ENCODE peak calls at places on chromosomes 13 and 19, in four cellular contexts. Y is tibial artery, U is AG04450, J is right atrium auricular region. R is an unnamed sample.

GRCh38 chr19:14916848-14917247 is 24.4 kb upstream of the OR7C2 start:
- DNase-seq in Y (no peak), U (no peak), J (no peak), R (no peak)

GRCh38 chr19:51799311-51799997 is 4.5 kb downstream of the FPR3 start:
- DNase-seq in Y (peak; percentile 90), U (peak; percentile 76), J (peak; percentile 96), R (peak; percentile 84)

GRCh38 chr19:30224689-30225606 is 147.2 kb upstream of the ZNF536 start:
- DNase-seq in Y (no peak), U (no peak), J (no peak), R (no peak)

GRCh38 chr13:79782541-79783216 is 301.7 kb downstream of the NDFIP2 start:
- DNase-seq in Y (no peak), U (peak; percentile 44), J (peak; percentile 70), R (peak; percentile 36)

GRCh38 chr19:13050274-13050673 is 52.4 kb downstream of the LYL1 start:
- DNase-seq in Y (no peak), U (no peak), J (no peak), R (no peak)

GRCh38 chr13:107765724-107766436 is 449.5 kb downstream of the LIG4 start:
- DNase-seq in Y (no peak), U (no peak), J (no peak), R (no peak)

GRCh38 chr13:98677398-98677797 is 75.1 kb downstream of the SLC15A1 start:
- DNase-seq in Y (no peak), U (peak; percentile 15), J (no peak), R (no peak)

GRCh38 chr13:98397221-98397620 is 179.7 kb downstream of the STK24 start:
- DNase-seq in Y (no peak), U (no peak), J (no peak), R (no peak)

GRCh38 chr13:102597029-102598015 is 536 bp downstream of the TPP2 start:
- DNase-seq in Y (peak; percentile 70), U (no peak), J (no peak), R (no peak)

GRCh38 chr19:1266818-1267440 is 2.2 kb upstream of the CIRBP start:
- DNase-seq in Y (peak; percentile 88), U (no peak), J (no peak), R (peak; percentile 61)

GRCh38 chr19:12544401-12544876 is 6.8 kb downstream of the ZNF564 start:
- DNase-seq in Y (no peak), U (no peak), J (no peak), R (no peak)

GRCh38 chr19:13163609-13164364 is 13.6 kb downstream of the IER2 start:
- DNase-seq in Y (peak; percentile 92), U (peak; percentile 67), J (peak; percentile 83), R (peak; percentile 40)

GRCh38 chr19:45457776-45458175 is 10.0 kb upstream of the FOSB start:
- DNase-seq in Y (no peak), U (no peak), J (no peak), R (no peak)

GRCh38 chr19:1408300-1409203 is 1.2 kb downstream of the DAZAP1 start:
- DNase-seq in Y (no peak), U (no peak), J (no peak), R (no peak)

GRCh38 chr19:37691881-37692504 is 27.6 kb downstream of the ZNF607 start:
- DNase-seq in Y (peak; percentile 86), U (peak; percentile 66), J (peak; percentile 83), R (peak; percentile 69)

GRCh38 chr13:106520205-106521004 is 15.1 kb downstream of the EFNB2 start:
- DNase-seq in Y (no peak), U (no peak), J (no peak), R (no peak)

GRCh38 chr13:22061806-22062391 is 391.0 kb downstream of the FGF9 start:
- DNase-seq in Y (no peak), U (no peak), J (no peak), R (no peak)

GRCh38 chr13:100594731-100595130 is 6.1 kb upstream of the GGACT start:
- DNase-seq in Y (no peak), U (no peak), J (no peak), R (no peak)

GRCh38 chr13:64753606-64754005 is 2476.5 kb downstream of the PCDH9 start:
- DNase-seq in Y (no peak), U (no peak), J (no peak), R (no peak)

GRCh38 chr13:50255639-50256038 is 240.4 kb downstream of the KCNRG start:
- DNase-seq in Y (no peak), U (no peak), J (no peak), R (no peak)

GRCh38 chr13:44899967-44900366 is 89.3 kb downstream of the NUFIP1 start:
- DNase-seq in Y (no peak), U (no peak), J (no peak), R (no peak)

GRCh38 chr13:21837841-21838551 is 167.1 kb downstream of the FGF9 start:
- DNase-seq in Y (no peak), U (no peak), J (no peak), R (no peak)

GRCh38 chr13:111508164-111508870 is 187.9 kb downstream of the TEX29 start:
- DNase-seq in Y (no peak), U (no peak), J (no peak), R (no peak)

GRCh38 chr19:42285546-42285945 is 16.4 kb upstream of the PRR19 start:
- DNase-seq in Y (peak; percentile 67), U (no peak), J (no peak), R (no peak)

GRCh38 chr19:28400953-28401671 is 811.8 kb downstream of the UQCRFS1 start:
- DNase-seq in Y (no peak), U (no peak), J (no peak), R (no peak)

GRCh38 chr19:5047251-5047935 is 78.5 kb downstream of the KDM4B start:
- DNase-seq in Y (no peak), U (no peak), J (no peak), R (no peak)

GRCh38 chr19:13938361-13939027 is at the start of gene PODNL1:
- DNase-seq in Y (peak; percentile 80), U (no peak), J (no peak), R (no peak)

GRCh38 chr13:43880930-43881329 is 1.2 kb downstream of the LACC1 start:
- DNase-seq in Y (no peak), U (no peak), J (no peak), R (no peak)

GRCh38 chr13:76879211-76879875 is 6.9 kb downstream of the KCTD12 start:
- DNase-seq in Y (peak; percentile 90), U (no peak), J (peak; percentile 91), R (peak; percentile 8)

GRCh38 chr19:13849991-13850909 is 26.7 kb upstream of the NANOS3 start:
- DNase-seq in Y (peak; percentile 92), U (no peak), J (peak; percentile 83), R (peak; percentile 77)

GRCh38 chr13:84137292-84137691 is 255.0 kb upstream of the SLITRK1 start:
- DNase-seq in Y (no peak), U (no peak), J (no peak), R (no peak)

GRCh38 chr19:1247747-1248453 is 483 bp upstream of the MIDN start:
- DNase-seq in Y (peak; percentile 91), U (no peak), J (peak; percentile 88), R (peak; percentile 40)

GRCh38 chr13:27822873-27823311 is 30.6 kb downstream of the GSX1 start:
- DNase-seq in Y (no peak), U (no peak), J (no peak), R (no peak)

GRCh38 chr19:44823373-44823698 is 14.4 kb downstream of the BCAM start:
- DNase-seq in Y (no peak), U (no peak), J (no peak), R (no peak)

GRCh38 chr13:40318366-40318765 is 348.1 kb downstream of the FOXO1 start:
- DNase-seq in Y (peak; percentile 66), U (no peak), J (no peak), R (peak; percentile 62)

GRCh38 chr13:31175847-31176536 is 14.3 kb upstream of the HSPH1 start:
- DNase-seq in Y (no peak), U (no peak), J (no peak), R (no peak)

GRCh38 chr19:49441210-49441959 is at the start of gene SLC17A7:
- DNase-seq in Y (peak; percentile 82), U (no peak), J (peak; percentile 71), R (no peak)
- H3K4me3 ChIP-seq in Y (peak within 1 kb of the TSS; percentile 57), U (no peak within 1 kb of the TSS), J (peak within 1 kb of the TSS; percentile 56), R (peak within 1 kb of the TSS; percentile 4)

GRCh38 chr19:49923055-49924003 is 5.7 kb upstream of the ATF5 start:
- DNase-seq in Y (no peak), U (no peak), J (no peak), R (no peak)
- H3K27ac ChIP-seq in Y (no peak overlapping the region), U (no peak overlapping the region), J (no peak overlapping the region), R (no peak overlapping the region)

GRCh38 chr19:38701455-38702063 is 42.7 kb downstream of the CAPN12 start:
- DNase-seq in Y (peak; percentile 84), U (no peak), J (no peak), R (no peak)
- H3K4me3 ChIP-seq in Y (no peak overlapping the region), U (no peak overlapping the region), J (no peak overlapping the region), R (no peak overlapping the region)

GRCh38 chr19:2550431-2551171 is 74.7 kb downstream of the GADD45B start:
- DNase-seq in Y (no peak), U (no peak), J (no peak), R (no peak)

GRCh38 chr19:2547033-2547680 is 71.2 kb downstream of the GADD45B start:
- DNase-seq in Y (no peak), U (no peak), J (no peak), R (no peak)

GRCh38 chr19:2549701-2550191 is 73.8 kb downstream of the GADD45B start:
- DNase-seq in Y (peak; percentile 89), U (peak; percentile 58), J (peak; percentile 94), R (no peak)

GRCh38 chr19:2547721-2548120 is 71.8 kb downstream of the GADD45B start:
- DNase-seq in Y (no peak), U (no peak), J (no peak), R (no peak)

DNA sequence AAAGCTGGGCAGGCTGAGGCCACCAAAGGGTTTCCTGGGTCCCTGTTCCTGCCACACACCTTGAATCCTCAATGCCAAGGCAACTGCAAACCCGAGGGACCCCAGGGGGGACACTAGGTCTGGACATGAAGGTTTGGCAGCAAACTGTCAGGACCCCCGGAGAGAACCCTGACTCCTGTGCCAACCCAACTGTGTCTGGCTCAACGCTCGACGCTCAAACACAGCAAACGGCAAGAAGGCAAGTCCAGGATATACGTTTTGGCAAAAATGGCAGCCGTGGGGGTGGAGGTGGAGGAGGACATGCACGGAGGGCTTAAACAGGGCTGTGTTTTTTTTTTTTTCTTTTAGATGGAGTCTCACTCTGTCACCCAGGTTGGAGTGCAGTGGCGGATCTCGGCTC is 73.0 kb downstream of the GADD45B start:
- DNase-seq in Y (peak; percentile 60), U (no peak), J (no peak), R (no peak)
- H3K27ac ChIP-seq in Y (no peak overlapping the region), U (no peak overlapping the region), J (peak overlapping the region; percentile 57), R (no peak overlapping the region)

DNA sequence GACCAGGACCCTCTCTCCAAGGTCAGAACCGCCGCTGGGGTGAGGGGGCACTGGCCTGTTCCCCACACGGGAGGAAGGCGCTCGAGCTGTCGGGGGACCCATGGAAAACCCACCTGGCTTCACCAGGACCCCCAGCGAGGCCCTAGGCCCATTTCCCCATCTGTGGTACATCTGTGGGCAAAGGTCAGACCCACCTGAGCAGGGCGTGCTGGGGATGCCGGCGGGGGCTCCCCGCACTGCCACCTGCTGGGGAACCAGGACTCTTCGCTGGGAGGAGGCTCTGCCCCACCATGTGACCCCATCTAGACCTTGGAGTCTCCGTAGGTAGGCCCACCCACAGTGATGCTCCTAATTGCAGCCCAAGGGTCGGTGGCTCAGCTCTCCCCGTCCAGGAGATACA is 511 bp downstream of the WDR88 start:
- DNase-seq in Y (no peak), U (no peak), J (no peak), R (no peak)
- H3K4me3 ChIP-seq in Y (no peak overlapping the region), U (no peak overlapping the region), J (no peak overlapping the region), R (no peak overlapping the region)

R was measured in prostate gland.